ENCODE peak calls at places on chromosome X, in ten cellular contexts. A is HepG2, T is endothelial cell of umbilical vein, N is H9, J is mesenchymal stem cell, H is IMR-90, R is GM23248, F is mammary epithelial cell, S is DND-41, L is neural progenitor cell. G is an unnamed sample.

GRCh38 chrX:18146009-18146408 is 74.7 kb downstream of the BEND2 start:
- DNase-seq in A (no peak), T (no peak), N (no peak), J (no peak), H (no peak), R (no peak), F (no peak), S (no peak), L (no peak), G (no peak)

GRCh38 chrX:136214551-136214950 is 36.6 kb downstream of the MAP7D3 start:
- DNase-seq in A (peak; percentile 15), T (peak; percentile 67), N (no peak), J (peak; percentile 89), H (peak; percentile 75), R (peak; percentile 75), F (no peak), S (no peak), L (no peak), G (no peak)

GRCh38 chrX:78545233-78545632 is 113.9 kb downstream of the RTL3 start:
- DNase-seq in A (no peak), T (no peak), N (no peak), J (no peak), H (no peak), R (no peak), F (no peak), S (no peak), L (no peak), G (no peak)

GRCh38 chrX:30217465-30217864 is 2.1 kb downstream of the MAGEB2 start:
- DNase-seq in A (no peak), T (no peak), N (no peak), J (no peak), H (no peak), R (no peak), F (no peak), S (no peak), L (no peak), G (no peak)

GRCh38 chrX:132169554-132169953 is 41.7 kb upstream of the FRMD7 start:
- DNase-seq in A (peak; percentile 13), T (no peak), N (no peak), J (no peak), H (no peak), R (no peak), F (no peak), S (no peak), L (no peak), G (no peak)

GRCh38 chrX:74536142-74537010 is 78.0 kb downstream of the RLIM start:
- DNase-seq in A (no peak), T (peak; percentile 72), N (peak; percentile 69), J (peak; percentile 83), H (peak; percentile 83), R (peak; percentile 82), F (peak; percentile 47), S (no peak), L (peak; percentile 64), G (no peak)

GRCh38 chrX:129037389-129037788 is 485.9 kb downstream of the SMARCA1 start:
- DNase-seq in A (no peak), T (no peak), N (no peak), J (no peak), H (no peak), R (no peak), F (no peak), S (no peak), L (no peak), G (no peak)

GRCh38 chrX:57951666-57952319 is 41.5 kb upstream of the ZXDA start:
- DNase-seq in A (no peak), T (no peak), N (no peak), J (no peak), H (no peak), R (no peak), F (no peak), S (peak; percentile 63), L (no peak), G (no peak)

GRCh38 chrX:19640063-19640462 is 124.8 kb upstream of the MAP3K15 start:
- DNase-seq in A (no peak), T (no peak), N (no peak), J (no peak), H (no peak), R (no peak), F (no peak), S (no peak), L (no peak), G (no peak)
- H3K9ac ChIP-seq in A (no peak overlapping the region), T (no peak overlapping the region), N (no peak overlapping the region), J (no peak overlapping the region), H (no peak overlapping the region), R (no peak overlapping the region), F (no peak overlapping the region), S (no peak overlapping the region), L (no peak overlapping the region), G (no peak overlapping the region)

GRCh38 chrX:39439910-39440733 is 638.9 kb downstream of the MID1IP1 start:
- DNase-seq in A (no peak), T (no peak), N (no peak), J (no peak), H (no peak), R (no peak), F (no peak), S (no peak), L (no peak), G (no peak)
- H3K9ac ChIP-seq in A (no peak overlapping the region), T (no peak overlapping the region), N (no peak overlapping the region), J (no peak overlapping the region), H (no peak overlapping the region), R (no peak overlapping the region), F (no peak overlapping the region), S (no peak overlapping the region), L (no peak overlapping the region), G (no peak overlapping the region)

GRCh38 chrX:72079607-72080006 is 52.1 kb downstream of the RTL5 start:
- DNase-seq in A (no peak), T (peak; percentile 87), N (no peak), J (peak; percentile 29), H (no peak), R (no peak), F (no peak), S (no peak), L (peak; percentile 13), G (no peak)
- H3K9ac ChIP-seq in A (no peak overlapping the region), T (peak overlapping the region; percentile 84), N (no peak overlapping the region), J (no peak overlapping the region), H (no peak overlapping the region), R (no peak overlapping the region), F (no peak overlapping the region), S (no peak overlapping the region), L (no peak overlapping the region), G (no peak overlapping the region)

DNA sequence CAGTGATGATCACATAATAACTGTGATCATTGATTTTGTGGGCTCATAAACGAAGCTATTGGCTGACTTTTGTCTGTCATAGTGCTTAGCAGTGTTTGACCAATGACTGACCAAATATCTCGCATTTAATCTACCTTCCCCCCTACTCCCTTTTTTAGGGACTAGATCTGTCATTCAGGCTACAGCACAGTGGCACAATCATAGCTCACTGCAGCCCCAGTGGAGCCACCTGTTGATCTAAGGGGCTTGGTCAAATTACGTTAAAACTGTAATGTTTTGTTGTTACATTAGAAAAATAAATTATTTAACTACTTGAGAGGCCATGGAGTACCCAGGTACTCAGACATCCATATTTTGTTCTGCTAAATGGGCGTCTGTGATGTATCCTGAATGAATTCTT is 1.5 kb downstream of the FUNDC2 start:
- DNase-seq in A (no peak), T (peak; percentile 1), N (no peak), J (no peak), H (no peak), R (no peak), F (peak; percentile 1), S (no peak), L (peak; percentile 4), G (no peak)
- H3K9ac ChIP-seq in A (peak overlapping the region; percentile 89), T (no peak overlapping the region), N (no peak overlapping the region), J (peak overlapping the region; percentile 94), H (peak overlapping the region; percentile 59), R (peak overlapping the region; percentile 100), F (peak overlapping the region; percentile 32), S (peak overlapping the region; percentile 91), L (no peak overlapping the region), G (peak overlapping the region; percentile 80)

DNA sequence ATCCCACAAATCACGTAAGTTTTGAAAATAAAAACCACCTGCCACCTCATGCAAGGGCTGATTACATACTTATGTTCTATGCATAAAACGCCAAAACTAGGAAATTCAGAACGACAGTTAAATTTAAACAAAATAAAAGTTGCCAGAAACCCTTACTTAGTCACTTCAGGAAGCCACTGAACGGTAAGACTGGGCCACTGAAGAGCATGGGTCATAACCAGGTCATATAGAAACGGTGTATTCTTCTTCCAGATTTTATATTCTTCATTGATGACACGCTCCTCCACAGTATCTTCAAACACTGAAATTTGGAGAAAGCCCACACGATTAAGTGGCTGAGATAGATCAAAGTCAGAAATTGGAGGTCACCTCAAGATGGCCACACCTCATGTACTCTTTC is 1.2 kb downstream of the RBBP7 start:
- DNase-seq in A (no peak), T (peak; percentile 1), N (no peak), J (no peak), H (no peak), R (peak; percentile 17), F (no peak), S (no peak), L (no peak), G (no peak)
- H3K9ac ChIP-seq in A (peak overlapping the region; percentile 68), T (peak overlapping the region; percentile 76), N (peak overlapping the region; percentile 95), J (peak overlapping the region; percentile 91), H (peak overlapping the region; percentile 79), R (peak overlapping the region; percentile 98), F (peak overlapping the region; percentile 60), S (peak overlapping the region; percentile 96), L (peak overlapping the region; percentile 89), G (peak overlapping the region; percentile 82)

GRCh38 chrX:40154853-40155616 is 57.3 kb upstream of the BCOR start:
- DNase-seq in A (peak; percentile 87), T (peak; percentile 63), N (peak; percentile 75), J (peak; percentile 77), H (peak; percentile 50), R (peak; percentile 63), F (no peak), S (no peak), L (peak; percentile 91), G (no peak)

GRCh38 chrX:40155617-40156471 is 58.1 kb upstream of the BCOR start:
- DNase-seq in A (no peak), T (no peak), N (no peak), J (no peak), H (no peak), R (peak; percentile 35), F (no peak), S (no peak), L (peak; percentile 64), G (no peak)

GRCh38 chrX:40152706-40153334 is 55.1 kb upstream of the BCOR start:
- DNase-seq in A (no peak), T (no peak), N (peak; percentile 60), J (peak; percentile 34), H (no peak), R (peak; percentile 62), F (no peak), S (no peak), L (peak; percentile 62), G (no peak)

GRCh38 chrX:40153335-40154221 is 55.8 kb upstream of the BCOR start:
- DNase-seq in A (no peak), T (no peak), N (peak; percentile 61), J (peak; percentile 53), H (no peak), R (peak; percentile 49), F (no peak), S (peak; percentile 79), L (peak; percentile 70), G (no peak)

DNA sequence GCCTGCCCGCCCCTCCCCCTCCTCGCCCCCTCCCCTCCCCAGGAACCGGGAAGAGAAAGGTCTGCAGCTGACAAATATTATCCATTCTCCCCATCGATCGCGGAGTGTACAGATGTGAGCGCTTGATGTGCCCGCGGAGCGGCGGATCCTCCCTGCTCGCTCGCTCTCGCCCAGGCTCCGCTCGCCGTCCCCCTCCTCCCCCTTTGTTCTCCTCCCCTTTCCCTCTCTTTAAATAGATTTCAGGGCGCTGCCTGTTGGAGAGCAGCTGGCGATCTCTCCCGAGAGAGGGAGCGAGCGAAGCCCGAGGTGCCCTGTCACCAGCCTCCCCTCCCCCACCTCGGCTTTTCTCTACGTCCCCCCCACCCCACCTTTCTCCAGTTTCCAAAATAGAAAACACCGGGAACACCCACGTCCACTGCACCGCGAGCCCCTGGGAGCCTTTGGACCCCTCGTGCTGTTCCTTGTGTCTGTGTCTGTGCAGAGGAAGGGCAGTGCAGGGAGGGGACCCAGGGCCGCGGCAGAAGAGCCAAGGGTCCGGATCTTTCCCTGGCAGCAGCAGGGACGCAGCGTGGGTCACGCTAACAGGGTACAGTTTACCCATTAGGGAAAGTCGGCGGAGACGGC is 56.6 kb upstream of the BCOR start:
- DNase-seq in A (peak; percentile 82), T (no peak), N (peak; percentile 71), J (peak; percentile 73), H (no peak), R (peak; percentile 70), F (no peak), S (peak; percentile 56), L (peak; percentile 85), G (no peak)
- H3K9ac ChIP-seq in A (peak overlapping the region; percentile 56), T (peak overlapping the region; percentile 31), N (peak overlapping the region; percentile 15), J (peak overlapping the region; percentile 51), H (peak overlapping the region; percentile 39), R (peak overlapping the region; percentile 80), F (no peak overlapping the region), S (peak overlapping the region; percentile 89), L (no peak overlapping the region), G (peak overlapping the region; percentile 80)